ENCODE peak calls at places on chromosomes 11 and 22, in four cellular contexts. Q is heart right ventricle, B is tibial nerve, A is testis. M is an unnamed sample.

GRCh38 chr11:67312187-67313021 is 9.1 kb downstream of the SSH3 start:
- DNase-seq in Q (no peak), B (no peak), A (peak; percentile 37), M (no peak)

GRCh38 chr11:1916986-1917522 is 2.4 kb upstream of the TNNT3 start:
- DNase-seq in Q (no peak), B (peak; percentile 11), A (no peak), M (no peak)

GRCh38 chr11:38498721-38499120 is 1900.7 kb upstream of the RAG2 start:
- DNase-seq in Q (no peak), B (no peak), A (no peak), M (no peak)

GRCh38 chr11:32420139-32420538 is 15.2 kb downstream of the WT1 start:
- DNase-seq in Q (no peak), B (no peak), A (no peak), M (no peak)

GRCh38 chr22:29587938-29588699 is 7.2 kb upstream of the NIPSNAP1 start:
- DNase-seq in Q (no peak), B (no peak), A (no peak), M (no peak)

GRCh38 chr11:16785520-16786128 is 47.2 kb downstream of the C11orf58 start:
- DNase-seq in Q (peak; percentile 36), B (peak; percentile 40), A (peak; percentile 85), M (peak; percentile 55)

GRCh38 chr11:10382518-10382917 is 72.5 kb upstream of the AMPD3 start:
- DNase-seq in Q (no peak), B (no peak), A (no peak), M (no peak)

GRCh38 chr11:68256331-68256741 is 15.4 kb downstream of the C11orf24 start:
- DNase-seq in Q (peak; percentile 62), B (no peak), A (peak; percentile 46), M (no peak)

GRCh38 chr11:93651052-93651451 is 10.4 kb upstream of the CEP295 start:
- DNase-seq in Q (no peak), B (no peak), A (no peak), M (no peak)

GRCh38 chr11:113532697-113533424 is 57.7 kb upstream of the DRD2 start:
- DNase-seq in Q (peak; percentile 68), B (peak; percentile 46), A (peak; percentile 92), M (peak; percentile 50)

GRCh38 chr22:38267086-38267485 is 5.7 kb downstream of the TMEM184B start:
- DNase-seq in Q (peak; percentile 42), B (no peak), A (no peak), M (no peak)

GRCh38 chr22:47601666-47602065 is 839.2 kb downstream of the TBC1D22A start:
- DNase-seq in Q (no peak), B (no peak), A (peak; percentile 5), M (no peak)

GRCh38 chr22:47213571-47214230 is 451.3 kb downstream of the TBC1D22A start:
- DNase-seq in Q (no peak), B (no peak), A (peak; percentile 58), M (no peak)

GRCh38 chr11:5476184-5476819 is 12.2 kb upstream of the OR52D1 start:
- DNase-seq in Q (no peak), B (no peak), A (peak; percentile 62), M (peak; percentile 20)

GRCh38 chr11:124762077-124762623 is at the start of gene ESAM:
- DNase-seq in Q (peak; percentile 74), B (no peak), A (no peak), M (no peak)

GRCh38 chr11:11446967-11447366 is 93.9 kb upstream of the CSNK2A3 start:
- DNase-seq in Q (no peak), B (no peak), A (no peak), M (no peak)

GRCh38 chr11:12692238-12693074 is 18.2 kb downstream of the TEAD1 start:
- DNase-seq in Q (peak; percentile 84), B (peak; percentile 71), A (peak; percentile 94), M (no peak)

GRCh38 chr11:5240458-5240857 is 6.2 kb upstream of the HBD start:
- DNase-seq in Q (no peak), B (no peak), A (no peak), M (no peak)

GRCh38 chr22:26483043-26483438 is 542 bp downstream of the HPS4 start:
- DNase-seq in Q (no peak), B (no peak), A (no peak), M (no peak)

GRCh38 chr22:24009227-24010017 is 1.7 kb upstream of the CABIN1 start:
- DNase-seq in Q (no peak), B (no peak), A (no peak), M (no peak)

GRCh38 chr11:34566209-34566551 is 52.6 kb upstream of the ELF5 start:
- DNase-seq in Q (no peak), B (no peak), A (peak; percentile 37), M (no peak)
- H3K27me3 ChIP-seq in Q (peaks cover 33% of the 10 kb centered on the region), B (no peaks in the 10 kb centered on the region), A (no peaks in the 10 kb centered on the region), M (no peaks in the 10 kb centered on the region)

GRCh38 chr22:20765938-20766337 is 8.0 kb upstream of the SERPIND1 start:
- DNase-seq in Q (no peak), B (no peak), A (no peak), M (no peak)
- H3K36me3 ChIP-seq in Q (peaks cover 67% of the 10 kb centered on the region), B (peaks cover 2% of the 10 kb centered on the region), A (no peaks in the 10 kb centered on the region), M (no peaks in the 10 kb centered on the region)

GRCh38 chr11:62922189-62922589 is 1.0 kb upstream of the CHRM1 start:
- DNase-seq in Q (no peak), B (no peak), A (no peak), M (no peak)
- H3K27me3 ChIP-seq in Q (peaks cover 63% of the 10 kb centered on the region), B (no peaks in the 10 kb centered on the region), A (no peaks in the 10 kb centered on the region), M (peaks cover 22% of the 10 kb centered on the region)

DNA sequence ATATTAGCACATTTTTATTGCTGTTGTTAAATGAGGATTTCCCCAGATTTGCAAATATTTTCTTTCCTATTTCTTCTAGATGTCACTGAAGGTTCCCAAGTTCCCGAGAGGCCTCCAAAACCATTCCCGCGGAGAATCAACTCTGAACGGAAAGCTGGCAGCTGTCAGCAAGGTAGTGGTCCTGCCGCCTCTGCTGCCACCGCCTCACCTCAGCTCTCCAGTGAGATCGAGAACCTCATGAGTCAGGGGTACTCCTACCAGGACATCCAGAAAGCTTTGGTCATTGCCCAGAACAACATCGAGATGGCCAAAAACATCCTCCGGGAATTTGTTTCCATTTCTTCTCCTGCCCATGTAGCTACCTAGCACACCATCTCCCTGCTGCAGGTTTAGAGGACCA is 17.5 kb downstream of the MCAM start:
- DNase-seq in Q (no peak), B (no peak), A (no peak), M (no peak)
- H3K36me3 ChIP-seq in Q (peaks cover 78% of the 10 kb centered on the region), B (no peaks in the 10 kb centered on the region), A (no peaks in the 10 kb centered on the region), M (peaks cover 30% of the 10 kb centered on the region)

GRCh38 chr11:57460017-57460755 is at the start of gene RTN4RL2:
- DNase-seq in Q (peak; percentile 62), B (no peak), A (peak; percentile 47), M (no peak)
- H3K27me3 ChIP-seq in Q (peaks cover 50% of the 10 kb centered on the region), B (peaks cover 2% of the 10 kb centered on the region), A (no peaks in the 10 kb centered on the region), M (peaks cover 11% of the 10 kb centered on the region)

GRCh38 chr11:27963370-27963769 is 144.6 kb downstream of the KIF18A start:
- DNase-seq in Q (no peak), B (no peak), A (no peak), M (no peak)
- H3K36me3 ChIP-seq in Q (no peaks in the 10 kb centered on the region), B (no peaks in the 10 kb centered on the region), A (no peaks in the 10 kb centered on the region), M (no peaks in the 10 kb centered on the region)

GRCh38 chr11:128660957-128661356 is 32.9 kb upstream of the FLI1 start:
- DNase-seq in Q (no peak), B (no peak), A (no peak), M (no peak)
- H3K27me3 ChIP-seq in Q (no peaks in the 10 kb centered on the region), B (no peaks in the 10 kb centered on the region), A (no peaks in the 10 kb centered on the region), M (no peaks in the 10 kb centered on the region)

M was measured in iPS DF 6.9.